ENCODE peak calls at places on chromosomes 11 and 22, in eight cellular contexts. T is retinal pigment epithelial cell, W is A549, X is fibroblast of pulmonary artery, K is endothelial cell, N is body of pancreas, Y is lower leg skin, Z is H1. A is an unnamed sample.

GRCh38 chr11:123504401-123504800 is 74.3 kb downstream of the GRAMD1B start:
- DNase-seq in X (no peak), T (no peak), Z (no peak), N (no peak), Y (no peak), K (no peak), W (no peak), A (no peak)

GRCh38 chr22:44684506-44685383 is 17.3 kb upstream of the PRR5 start:
- DNase-seq in N (peak; percentile 84), Y (peak; percentile 82), W (peak; percentile 90), K (peak; percentile 94), T (no peak), X (peak; percentile 93), Z (peak; percentile 85), A (peak; percentile 51)

GRCh38 chr22:20291604-20292063 is 23.5 kb upstream of the RTN4R start:
- DNase-seq in Y (no peak), Z (no peak), X (no peak), N (no peak), W (no peak), T (no peak), K (no peak), A (no peak)

GRCh38 chr11:10452211-10452767 is 2.8 kb upstream of the AMPD3 start:
- DNase-seq in W (no peak), Y (no peak), X (no peak), Z (no peak), T (no peak), N (no peak), K (no peak), A (no peak)

GRCh38 chr11:69467646-69468045 is 13.8 kb upstream of the LINC01488 start:
- DNase-seq in Z (no peak), T (no peak), X (no peak), N (no peak), W (no peak), Y (no peak), K (no peak), A (no peak)

GRCh38 chr22:44360686-44361381 is 48.1 kb upstream of the SHISAL1 start:
- DNase-seq in X (peak; percentile 67), T (no peak), Y (no peak), Z (no peak), N (no peak), K (no peak), W (peak; percentile 82), A (no peak)

GRCh38 chr11:76288166-76288978 is 82.1 kb upstream of the WNT11 start:
- DNase-seq in N (no peak), X (no peak), K (peak; percentile 14), Z (no peak), T (no peak), Y (no peak), W (no peak), A (no peak)

GRCh38 chr11:117492578-117493251 is 165.1 kb downstream of the CEP164 start:
- DNase-seq in Y (no peak), N (no peak), X (no peak), W (no peak), Z (peak; percentile 33), K (peak; percentile 47), T (no peak), A (no peak)

GRCh38 chr22:27507066-27507715 is 294.4 kb downstream of the MN1 start:
- DNase-seq in N (no peak), X (peak; percentile 59), Z (no peak), W (no peak), Y (no peak), T (no peak), K (no peak), A (no peak)

GRCh38 chr11:5476184-5476819 is 12.2 kb upstream of the OR52D1 start:
- DNase-seq in N (peak; percentile 46), Y (no peak), T (no peak), X (peak; percentile 71), Z (no peak), W (peak; percentile 65), K (peak; percentile 58), A (peak; percentile 9)

GRCh38 chr11:114199051-114199450 is 97.1 kb upstream of the NNMT start:
- DNase-seq in W (no peak), K (no peak), X (no peak), Y (no peak), Z (no peak), N (no peak), T (no peak), A (no peak)

GRCh38 chr11:19524171-19524671 is 188.4 kb upstream of the NAV2 start:
- DNase-seq in Z (no peak), N (peak; percentile 59), X (peak; percentile 20), T (no peak), K (no peak), W (no peak), Y (no peak), A (no peak)

GRCh38 chr11:22337571-22338464 is at the start of gene SLC17A6:
- DNase-seq in K (peak; percentile 67), Y (no peak), N (no peak), X (peak; percentile 55), T (peak; percentile 3), Z (no peak), W (peak; percentile 5), A (no peak)

GRCh38 chr11:79980916-79981315 is 540.1 kb upstream of the TENM4 start:
- DNase-seq in W (no peak), X (no peak), Z (no peak), N (no peak), K (no peak), Y (no peak), T (no peak), A (no peak)

GRCh38 chr11:3674189-3674588 is 3.0 kb upstream of the CHRNA10 start:
- DNase-seq in X (peak; percentile 34), W (peak; percentile 21), K (no peak), N (no peak), Z (peak; percentile 5), Y (no peak), T (peak; percentile 75), A (peak; percentile 97)

GRCh38 chr11:32874144-32874543 is 18.5 kb upstream of the QSER1 start:
- DNase-seq in Z (no peak), K (no peak), W (peak; percentile 47), T (no peak), Y (no peak), X (no peak), N (no peak), A (no peak)

DNA sequence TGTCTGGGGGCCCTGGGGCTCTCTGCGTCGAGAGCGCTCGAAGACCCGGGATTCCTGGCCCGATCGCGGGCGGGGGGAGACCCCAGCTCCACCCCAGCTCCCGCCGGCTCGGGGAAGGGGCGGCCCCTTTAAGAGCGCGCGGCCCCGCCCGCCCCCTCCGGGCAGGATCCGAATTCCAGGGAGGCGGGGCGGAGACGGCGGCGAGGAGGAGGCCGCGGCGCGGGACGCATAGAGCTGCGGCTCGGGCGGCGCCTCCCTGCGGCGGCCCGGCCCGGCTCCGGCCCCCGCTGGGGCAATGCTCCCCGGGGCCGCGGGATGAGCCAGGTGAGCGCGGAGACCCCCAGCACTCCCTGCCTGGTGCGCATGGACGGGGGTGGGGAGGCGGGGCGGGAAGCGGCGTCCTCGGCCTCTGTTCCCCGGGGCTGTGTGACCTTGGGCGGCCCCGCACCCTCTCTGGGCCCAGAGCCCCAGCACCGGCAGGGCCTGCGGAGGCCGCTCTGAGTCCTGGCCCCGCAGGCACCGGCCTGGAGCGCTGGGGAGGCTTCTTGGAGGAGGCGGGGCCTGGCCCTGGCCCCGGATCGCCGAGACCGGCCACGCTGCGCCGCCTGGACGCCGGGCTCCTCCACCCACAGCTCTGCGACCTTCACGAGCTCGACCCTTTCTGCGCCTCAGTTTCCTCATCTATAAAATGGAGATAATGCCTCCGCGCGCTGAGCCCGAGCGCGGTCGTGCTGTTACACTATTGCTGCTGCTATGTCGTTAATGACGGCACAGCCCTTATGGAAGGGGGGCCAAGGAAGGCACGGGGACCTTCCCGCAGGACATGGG is 594 bp downstream of the GAS2L1 start:
- DNase-seq in X (peak; percentile 73), Y (peak; percentile 66), Z (no peak), K (peak; percentile 85), T (no peak), N (peak; percentile 83), W (peak; percentile 64), A (no peak)
- TF ChIP-seq CTCF in X (no peak), Y (no peak), Z (no peak), K (no peak), T (no peak), N (peak; percentile 15), W (peak; percentile 22), A (no peak)

GRCh38 chr11:60530454-60530853 is 15.3 kb downstream of the MS4A13 start:
- DNase-seq in K (no peak), N (no peak), Z (no peak), T (no peak), W (no peak), X (no peak), Y (no peak), A (no peak)
- TF ChIP-seq CTCF in K (no peak), N (no peak), Z (no peak), T (no peak), W (no peak), X (no peak), Y (no peak), A (no peak)

DNA sequence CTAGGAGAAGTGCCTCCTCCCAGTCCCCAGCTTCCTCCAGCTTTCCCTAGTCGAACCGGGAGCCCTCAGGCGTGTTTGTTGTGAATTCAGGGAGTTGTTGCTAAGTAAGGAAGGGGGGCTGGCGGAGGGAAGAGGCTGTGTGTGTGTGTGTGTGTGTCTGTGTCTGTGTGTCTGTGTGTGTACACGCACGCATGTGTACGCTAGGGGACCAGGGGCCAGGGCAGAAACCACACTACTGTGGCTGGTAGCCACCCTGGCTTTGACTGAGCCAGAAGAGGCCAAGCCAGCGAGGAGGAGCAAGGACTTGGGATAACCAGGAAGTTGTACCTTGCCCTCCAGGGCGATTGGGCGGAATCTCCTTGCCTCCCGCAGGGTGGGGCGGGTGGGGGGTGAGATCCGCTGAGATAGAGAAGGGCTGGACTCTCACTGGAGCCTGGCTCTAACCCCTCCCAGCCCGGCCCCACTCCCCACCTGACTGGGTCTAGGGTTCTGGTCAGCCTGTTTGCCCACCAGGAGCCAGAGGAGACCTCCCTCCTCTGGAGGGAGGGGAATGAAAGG is 7.5 kb downstream of the BCL9L start:
- DNase-seq in X (peak; percentile 95), W (peak; percentile 95), N (peak; percentile 75), T (no peak), Z (no peak), Y (peak; percentile 86), K (no peak), A (no peak)
- TF ChIP-seq CTCF in X (no peak), W (no peak), N (no peak), T (no peak), Z (no peak), Y (no peak), K (no peak), A (no peak)

DNA sequence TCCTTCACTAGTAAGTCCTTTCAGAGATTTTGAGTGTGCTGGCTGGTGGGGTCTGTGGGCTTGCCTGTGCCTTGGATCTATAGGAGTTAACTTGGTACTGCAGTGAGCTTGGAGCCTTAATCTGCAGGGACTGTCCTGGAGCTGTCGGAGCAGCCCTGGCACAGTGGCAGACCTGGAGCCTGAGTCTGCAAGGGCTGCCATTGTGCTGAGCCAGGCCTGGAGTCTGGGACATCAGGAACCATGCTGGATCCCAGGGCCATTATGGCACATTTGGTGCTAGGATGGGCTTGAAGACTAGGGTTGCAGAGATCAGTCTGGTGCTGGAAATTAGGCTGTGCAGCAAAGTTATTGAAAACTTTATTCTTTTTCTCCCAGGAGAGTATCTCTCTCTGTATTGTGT is 665.4 kb downstream of the METTL15 start:
- DNase-seq in Z (no peak), N (no peak), K (no peak), T (no peak), Y (no peak), X (no peak), W (no peak), A (no peak)
- TF ChIP-seq CTCF in Z (no peak), N (no peak), K (no peak), T (no peak), Y (no peak), X (no peak), W (no peak), A (no peak)